ENCODE peak calls at places on chromosome 11, in five cellular contexts. One of them, this sample, is unnamed.

GRCh38 chr11:134654161-134654915 is 242.3 kb upstream of the B3GAT1 start:
- DNase-seq in uterus: no peak
- DNase-seq in stomach: peak; percentile 11
- DNase-seq in NB4: no peak
- DNase-seq in ovary: no peak
- DNase-seq in this sample: no peak

GRCh38 chr11:69422645-69423044 is 58.8 kb upstream of the LINC01488 start:
- DNase-seq in uterus: no peak
- DNase-seq in stomach: no peak
- DNase-seq in NB4: no peak
- DNase-seq in ovary: no peak
- DNase-seq in this sample: no peak

GRCh38 chr11:13258855-13259254 is 18.7 kb upstream of the BMAL1 start:
- DNase-seq in uterus: no peak
- DNase-seq in stomach: no peak
- DNase-seq in NB4: no peak
- DNase-seq in ovary: no peak
- DNase-seq in this sample: no peak

GRCh38 chr11:69601346-69601975 is 39.5 kb upstream of the CCND1 start:
- DNase-seq in uterus: no peak
- DNase-seq in stomach: no peak
- DNase-seq in NB4: no peak
- DNase-seq in ovary: no peak
- DNase-seq in this sample: no peak

GRCh38 chr11:6437993-6438392 is 2.8 kb downstream of the HPX start:
- DNase-seq in uterus: no peak
- DNase-seq in stomach: no peak
- DNase-seq in NB4: peak; percentile 33
- DNase-seq in ovary: no peak
- DNase-seq in this sample: no peak

GRCh38 chr11:42407379-42407778 is 904.4 kb upstream of the API5 start:
- DNase-seq in uterus: no peak
- DNase-seq in stomach: peak; percentile 28
- DNase-seq in NB4: peak; percentile 14
- DNase-seq in ovary: no peak
- DNase-seq in this sample: no peak

GRCh38 chr11:9574806-9575530 is 1.5 kb downstream of the WEE1 start:
- DNase-seq in uterus: peak; percentile 65
- DNase-seq in stomach: peak; percentile 44
- DNase-seq in NB4: peak; percentile 66
- DNase-seq in ovary: peak; percentile 62
- DNase-seq in this sample: peak; percentile 76

GRCh38 chr11:8709002-8709672 is 26.5 kb downstream of the RPL27A start:
- DNase-seq in uterus: peak; percentile 97
- DNase-seq in stomach: peak; percentile 50
- DNase-seq in NB4: no peak
- DNase-seq in ovary: peak; percentile 89
- DNase-seq in this sample: no peak

GRCh38 chr11:102974552-102975280 is 19.2 kb upstream of the MMP13 start:
- DNase-seq in uterus: no peak
- DNase-seq in stomach: peak; percentile 53
- DNase-seq in NB4: no peak
- DNase-seq in ovary: no peak
- DNase-seq in this sample: no peak

GRCh38 chr11:62573006-62573591 is 592 bp downstream of the EEF1G start:
- DNase-seq in uterus: no peak
- DNase-seq in stomach: no peak
- DNase-seq in NB4: peak; percentile 59
- DNase-seq in ovary: no peak
- DNase-seq in this sample: peak; percentile 55

GRCh38 chr11:45917623-45918330 is at the start of gene PEX16:
- DNase-seq in uterus: peak; percentile 98
- DNase-seq in stomach: peak; percentile 97
- DNase-seq in NB4: peak; percentile 99
- DNase-seq in ovary: peak; percentile 98
- DNase-seq in this sample: peak; percentile 98
- TF ChIP-seq POLR2A in uterus: peak; percentile 89
- TF ChIP-seq POLR2A in stomach: peak; percentile 75
- TF ChIP-seq POLR2A in NB4: peak; percentile 75
- TF ChIP-seq POLR2A in ovary: peak; percentile 86
- TF ChIP-seq POLR2A in this sample: peak; percentile 84

DNA sequence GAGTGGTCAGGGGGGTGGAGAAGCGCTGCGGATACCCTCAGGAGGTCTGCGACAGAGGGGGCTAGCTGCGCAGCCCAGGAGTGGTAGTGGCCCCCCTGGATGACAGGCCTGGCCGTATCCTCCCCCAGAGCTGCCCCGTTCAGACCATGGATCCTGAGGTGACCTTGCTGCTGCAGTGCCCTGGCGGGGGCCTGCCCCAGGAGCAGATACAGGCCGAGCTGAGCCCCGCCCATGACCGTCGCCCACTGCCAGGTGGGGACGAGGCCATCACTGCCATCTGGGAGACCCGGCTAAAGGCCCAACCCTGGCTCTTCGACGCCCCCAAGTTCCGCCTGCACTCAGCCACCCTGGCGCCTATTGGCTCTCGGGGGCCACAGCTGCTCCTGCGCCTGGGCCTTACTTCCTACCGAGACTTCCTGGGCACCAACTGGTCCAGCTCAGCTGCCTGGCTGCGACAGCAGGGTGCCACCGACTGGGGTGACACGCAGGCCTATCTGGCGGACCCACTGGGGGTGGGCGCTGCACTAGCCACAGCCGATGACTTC is 505 bp downstream of the NUDT22 start:
- DNase-seq in uterus: peak; percentile 53
- DNase-seq in stomach: peak; percentile 68
- DNase-seq in NB4: peak; percentile 55
- DNase-seq in ovary: no peak
- DNase-seq in this sample: peak; percentile 75
- TF ChIP-seq POLR2A in uterus: no peak
- TF ChIP-seq POLR2A in stomach: no peak
- TF ChIP-seq POLR2A in NB4: no peak
- TF ChIP-seq POLR2A in ovary: no peak
- TF ChIP-seq POLR2A in this sample: peak; percentile 40

GRCh38 chr11:68127791-68128681 is 6.8 kb upstream of the CHKA start:
- DNase-seq in uterus: peak; percentile 72
- DNase-seq in stomach: peak; percentile 90
- DNase-seq in NB4: no peak
- DNase-seq in ovary: peak; percentile 89
- DNase-seq in this sample: peak; percentile 73
- TF ChIP-seq POLR2A in uterus: no peak
- TF ChIP-seq POLR2A in stomach: no peak
- TF ChIP-seq POLR2A in NB4: no peak
- TF ChIP-seq POLR2A in ovary: no peak
- TF ChIP-seq POLR2A in this sample: no peak

DNA sequence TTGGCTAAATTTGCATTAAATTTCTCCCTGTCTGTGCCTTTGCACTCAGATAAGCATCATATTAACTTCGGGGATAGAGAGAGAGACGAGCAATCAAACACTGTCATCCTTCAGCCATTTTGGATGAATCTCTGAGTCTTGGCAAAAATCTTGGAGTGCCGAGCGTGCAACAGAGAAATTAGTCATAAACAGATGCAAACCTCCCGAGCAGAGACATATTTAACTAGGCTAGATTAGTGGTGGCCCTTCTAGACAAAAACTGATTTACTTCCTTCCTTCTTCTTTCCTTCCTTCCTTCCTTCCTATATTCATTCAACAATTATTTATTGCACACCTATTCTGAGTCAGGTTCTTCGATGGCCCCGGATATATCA is 114.4 kb upstream of the BLID start:
- DNase-seq in uterus: no peak
- DNase-seq in stomach: no peak
- DNase-seq in NB4: no peak
- DNase-seq in ovary: no peak
- DNase-seq in this sample: no peak
- TF ChIP-seq POLR2A in uterus: no peak
- TF ChIP-seq POLR2A in stomach: no peak
- TF ChIP-seq POLR2A in NB4: no peak
- TF ChIP-seq POLR2A in ovary: no peak
- TF ChIP-seq POLR2A in this sample: no peak

DNA sequence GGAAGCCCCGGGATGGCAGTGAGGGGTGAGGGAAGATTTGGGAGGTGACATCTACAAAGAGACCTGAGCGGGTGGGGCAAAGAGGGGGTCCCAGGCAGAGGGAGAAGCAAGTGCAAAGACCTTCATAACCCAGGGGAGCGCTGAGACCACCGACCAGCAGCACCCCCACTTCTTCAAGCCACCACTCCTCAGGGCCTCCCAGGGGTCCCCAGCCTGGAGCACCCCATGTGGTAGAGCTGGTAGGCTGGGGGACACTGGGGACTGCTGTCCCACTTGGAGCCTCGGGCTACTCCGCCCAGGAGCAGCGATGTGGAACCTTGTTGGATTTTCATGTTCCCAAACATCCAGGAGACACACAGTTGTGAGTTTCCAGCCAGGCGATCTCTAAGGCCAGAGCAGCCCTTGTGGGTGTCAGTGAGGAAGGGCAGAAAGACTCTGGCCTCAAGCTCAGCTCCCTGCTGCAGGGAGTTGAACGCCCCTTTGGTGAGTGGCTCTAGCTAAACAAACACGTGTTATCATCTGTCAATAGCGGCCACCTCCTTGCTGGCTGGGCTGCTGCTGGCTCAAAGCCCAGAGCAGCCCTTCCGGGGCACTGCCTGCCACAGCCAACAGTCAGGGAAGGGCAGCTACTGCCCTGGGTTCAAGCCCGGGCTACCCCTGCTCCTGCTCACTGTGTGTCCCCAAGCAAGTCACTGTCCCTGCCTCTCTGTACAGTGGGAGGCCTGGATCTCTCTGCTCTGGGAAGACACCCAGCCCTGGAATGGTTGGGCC is 25.7 kb upstream of the CHKA start:
- DNase-seq in uterus: no peak
- DNase-seq in stomach: peak; percentile 85
- DNase-seq in NB4: no peak
- DNase-seq in ovary: no peak
- DNase-seq in this sample: peak; percentile 87
- TF ChIP-seq POLR2A in uterus: no peak
- TF ChIP-seq POLR2A in stomach: peak; percentile 25
- TF ChIP-seq POLR2A in NB4: no peak
- TF ChIP-seq POLR2A in ovary: no peak
- TF ChIP-seq POLR2A in this sample: peak; percentile 59

GRCh38 chr11:88535916-88536547 is 198.5 kb upstream of the CTSC start:
- DNase-seq in uterus: no peak
- DNase-seq in stomach: no peak
- DNase-seq in NB4: peak; percentile 22
- DNase-seq in ovary: no peak
- DNase-seq in this sample: no peak
- TF ChIP-seq POLR2A in uterus: no peak
- TF ChIP-seq POLR2A in stomach: no peak
- TF ChIP-seq POLR2A in NB4: no peak
- TF ChIP-seq POLR2A in ovary: no peak
- TF ChIP-seq POLR2A in this sample: no peak

DNA sequence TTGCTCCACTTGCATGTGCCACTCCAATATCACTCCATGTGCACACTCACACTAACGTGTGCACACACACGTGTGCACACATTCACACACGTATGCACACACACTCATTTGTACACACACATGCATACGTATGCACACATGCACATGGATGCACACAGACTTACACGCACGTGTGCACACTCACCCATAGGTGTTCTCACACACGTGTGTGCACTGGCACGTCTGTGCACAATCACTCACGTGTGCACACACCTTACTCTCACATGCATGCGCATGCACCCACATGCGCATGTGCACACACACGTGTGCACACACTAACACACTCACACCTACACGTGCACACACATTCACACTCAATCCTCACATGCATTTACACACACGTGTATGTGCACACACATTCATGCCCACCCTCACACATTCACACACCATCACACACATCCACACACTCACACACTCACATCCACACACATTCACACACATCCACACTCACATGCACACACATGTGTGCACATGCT is 9.3 kb upstream of the MS4A15 start:
- DNase-seq in uterus: no peak
- DNase-seq in stomach: no peak
- DNase-seq in NB4: no peak
- DNase-seq in ovary: no peak
- DNase-seq in this sample: no peak
- TF ChIP-seq POLR2A in uterus: no peak
- TF ChIP-seq POLR2A in stomach: no peak
- TF ChIP-seq POLR2A in NB4: no peak
- TF ChIP-seq POLR2A in ovary: no peak
- TF ChIP-seq POLR2A in this sample: no peak

DNA sequence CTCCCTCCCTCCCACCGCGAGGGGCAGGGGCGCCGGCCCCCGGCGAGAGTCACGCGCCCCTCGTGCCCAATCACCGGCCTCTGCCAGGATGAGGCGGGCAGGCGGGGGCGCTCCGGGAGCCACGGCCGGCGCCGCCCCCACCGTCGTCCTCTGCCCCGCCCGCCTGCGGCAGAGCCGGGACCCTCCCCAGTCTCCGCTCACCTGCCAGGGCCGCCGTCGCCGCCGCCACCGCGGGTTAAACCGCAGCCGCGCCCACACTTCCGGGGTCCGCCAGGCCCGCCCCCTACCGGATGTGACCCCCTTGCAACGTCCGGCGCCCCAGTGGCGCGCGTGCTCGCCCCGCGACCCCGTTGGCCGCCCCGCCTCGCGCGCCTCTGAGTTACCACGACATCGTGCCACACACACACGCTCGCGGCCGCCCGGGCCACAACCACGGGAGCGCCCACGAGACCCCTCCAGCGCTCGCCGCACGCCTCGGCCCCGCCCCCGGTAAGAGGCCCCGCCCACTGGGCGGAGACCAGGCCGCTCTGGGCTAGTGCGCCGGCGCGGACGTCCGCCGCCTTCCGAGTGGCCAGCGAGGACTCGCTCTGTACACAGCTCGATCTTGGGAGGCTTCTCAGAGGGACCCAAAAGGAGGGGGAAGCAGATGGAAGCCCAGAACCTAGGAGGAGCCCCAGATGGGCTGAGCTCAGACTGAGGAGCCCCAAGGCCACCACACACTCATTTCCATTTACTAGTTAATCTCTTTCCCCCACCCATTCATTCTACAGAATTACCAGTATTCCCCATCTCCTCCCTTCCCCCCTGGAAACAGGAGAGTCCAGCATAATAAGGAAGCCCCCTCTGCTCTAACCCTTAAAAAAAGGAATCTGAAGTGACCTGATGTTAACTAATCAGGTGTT is at the start of gene VPS37C:
- DNase-seq in uterus: peak; percentile 90
- DNase-seq in stomach: peak; percentile 92
- DNase-seq in NB4: peak; percentile 95
- DNase-seq in ovary: peak; percentile 85
- DNase-seq in this sample: peak; percentile 91
- TF ChIP-seq POLR2A in uterus: peak; percentile 63
- TF ChIP-seq POLR2A in stomach: no peak
- TF ChIP-seq POLR2A in NB4: peak; percentile 93
- TF ChIP-seq POLR2A in ovary: peak; percentile 41
- TF ChIP-seq POLR2A in this sample: peak; percentile 84

This sample was measured in erythroblast.